ENCODE peak calls at places on chromosome 5, in eight cellular contexts. One of them, this sample, is unnamed.

GRCh38 chr5:57698785-57699184 is 216.2 kb upstream of the ACTBL2 start:
- DNase-seq in A549: peak
- DNase-seq in PC-3: peak
- DNase-seq in AG09309: no peak
- DNase-seq in HFFc6: no peak
- DNase-seq in coronary artery: no peak
- DNase-seq in nephron progenitor cell: no peak
- DNase-seq in foreskin keratinocyte: peak
- DNase-seq in this sample: no peak

GRCh38 chr5:61048534-61048933 is 103.5 kb downstream of the NDUFAF2 start:
- DNase-seq in HFFc6: peak
- DNase-seq in A549: peak
- DNase-seq in foreskin keratinocyte: peak
- DNase-seq in nephron progenitor cell: no peak
- DNase-seq in PC-3: peak
- DNase-seq in coronary artery: no peak
- DNase-seq in AG09309: no peak
- DNase-seq in this sample: no peak

GRCh38 chr5:137453476-137454080 is 45.5 kb downstream of the SPOCK1 start:
- DNase-seq in HFFc6: peak
- DNase-seq in A549: peak
- DNase-seq in foreskin keratinocyte: peak
- DNase-seq in nephron progenitor cell: peak
- DNase-seq in PC-3: peak
- DNase-seq in coronary artery: no peak
- DNase-seq in AG09309: no peak
- DNase-seq in this sample: no peak

GRCh38 chr5:120734033-120734432 is 269.9 kb downstream of the PRR16 start:
- DNase-seq in PC-3: no peak
- DNase-seq in coronary artery: no peak
- DNase-seq in AG09309: no peak
- DNase-seq in HFFc6: no peak
- DNase-seq in nephron progenitor cell: peak
- DNase-seq in foreskin keratinocyte: no peak
- DNase-seq in A549: no peak
- DNase-seq in this sample: no peak

GRCh38 chr5:51378415-51378777 is 4.9 kb upstream of the ISL1 start:
- DNase-seq in HFFc6: no peak
- DNase-seq in PC-3: no peak
- DNase-seq in AG09309: no peak
- DNase-seq in nephron progenitor cell: peak
- DNase-seq in coronary artery: no peak
- DNase-seq in A549: no peak
- DNase-seq in foreskin keratinocyte: peak
- DNase-seq in this sample: no peak

GRCh38 chr5:57445715-57446037 is 36.9 kb downstream of the ACTBL2 start:
- DNase-seq in nephron progenitor cell: no peak
- DNase-seq in AG09309: no peak
- DNase-seq in A549: no peak
- DNase-seq in foreskin keratinocyte: no peak
- DNase-seq in PC-3: no peak
- DNase-seq in HFFc6: no peak
- DNase-seq in coronary artery: no peak
- DNase-seq in this sample: no peak

GRCh38 chr5:81208904-81209303 is 24.2 kb upstream of the CKMT2 start:
- DNase-seq in HFFc6: no peak
- DNase-seq in A549: no peak
- DNase-seq in coronary artery: no peak
- DNase-seq in AG09309: no peak
- DNase-seq in foreskin keratinocyte: peak
- DNase-seq in PC-3: peak
- DNase-seq in nephron progenitor cell: no peak
- DNase-seq in this sample: no peak

GRCh38 chr5:53469946-53470687 is 10.3 kb upstream of the FST start:
- DNase-seq in coronary artery: no peak
- DNase-seq in A549: no peak
- DNase-seq in nephron progenitor cell: no peak
- DNase-seq in PC-3: peak
- DNase-seq in AG09309: no peak
- DNase-seq in foreskin keratinocyte: peak
- DNase-seq in HFFc6: peak
- DNase-seq in this sample: no peak

GRCh38 chr5:150044334-150044681 is 42.0 kb downstream of the CSF1R start:
- DNase-seq in AG09309: no peak
- DNase-seq in foreskin keratinocyte: peak
- DNase-seq in nephron progenitor cell: no peak
- DNase-seq in A549: no peak
- DNase-seq in coronary artery: no peak
- DNase-seq in HFFc6: peak
- DNase-seq in PC-3: peak
- DNase-seq in this sample: no peak

GRCh38 chr5:179601871-179602625 is 21.4 kb downstream of the HNRNPH1 start:
- DNase-seq in nephron progenitor cell: no peak
- DNase-seq in A549: no peak
- DNase-seq in coronary artery: no peak
- DNase-seq in PC-3: no peak
- DNase-seq in AG09309: no peak
- DNase-seq in HFFc6: no peak
- DNase-seq in foreskin keratinocyte: no peak
- DNase-seq in this sample: no peak

GRCh38 chr5:75058986-75059508 is 6.7 kb upstream of the GCNT4 start:
- DNase-seq in PC-3: peak
- DNase-seq in AG09309: no peak
- DNase-seq in A549: no peak
- DNase-seq in coronary artery: no peak
- DNase-seq in nephron progenitor cell: no peak
- DNase-seq in foreskin keratinocyte: no peak
- DNase-seq in HFFc6: no peak
- DNase-seq in this sample: no peak

GRCh38 chr5:75057551-75057950 is 5.2 kb upstream of the GCNT4 start:
- DNase-seq in foreskin keratinocyte: peak
- DNase-seq in PC-3: no peak
- DNase-seq in nephron progenitor cell: no peak
- DNase-seq in HFFc6: peak
- DNase-seq in AG09309: no peak
- DNase-seq in coronary artery: no peak
- DNase-seq in A549: no peak
- DNase-seq in this sample: no peak

GRCh38 chr5:75067434-75067833 is 15.1 kb upstream of the GCNT4 start:
- DNase-seq in coronary artery: no peak
- DNase-seq in A549: no peak
- DNase-seq in foreskin keratinocyte: no peak
- DNase-seq in nephron progenitor cell: no peak
- DNase-seq in AG09309: no peak
- DNase-seq in PC-3: no peak
- DNase-seq in HFFc6: no peak
- DNase-seq in this sample: no peak

GRCh38 chr5:75059887-75060286 is 7.5 kb upstream of the GCNT4 start:
- DNase-seq in foreskin keratinocyte: no peak
- DNase-seq in AG09309: no peak
- DNase-seq in A549: no peak
- DNase-seq in nephron progenitor cell: no peak
- DNase-seq in coronary artery: no peak
- DNase-seq in PC-3: no peak
- DNase-seq in HFFc6: no peak
- DNase-seq in this sample: no peak

DNA sequence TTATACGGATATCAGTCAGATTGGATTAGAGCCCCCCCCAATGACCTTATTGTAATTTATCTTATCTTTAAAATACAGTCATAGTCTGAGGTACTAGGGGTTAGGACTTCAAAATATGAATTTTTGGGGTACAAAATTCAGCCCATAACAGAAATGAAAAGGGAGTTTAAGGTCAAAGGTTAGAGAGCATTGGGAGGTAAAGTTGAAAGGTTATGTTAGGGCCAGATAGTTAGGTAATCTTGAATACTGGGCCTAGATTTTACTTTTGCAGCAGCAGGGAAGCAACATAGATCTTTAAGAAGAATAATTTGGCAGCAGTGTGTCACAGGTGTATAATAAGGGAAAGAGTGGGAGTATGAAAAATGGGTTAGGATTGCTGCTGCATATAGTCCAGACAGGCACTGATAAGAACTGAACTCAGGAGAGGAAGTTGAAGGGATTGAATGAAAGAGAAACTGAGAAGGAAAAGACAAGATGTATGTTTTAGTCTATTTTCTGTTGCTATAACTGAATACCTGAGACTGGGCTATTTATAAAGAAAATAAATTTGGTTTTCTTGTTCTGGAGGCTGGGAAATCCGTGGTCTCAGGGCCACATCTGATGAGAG is 10.7 kb upstream of the GCNT4 start:
- DNase-seq in PC-3: no peak
- DNase-seq in A549: no peak
- DNase-seq in foreskin keratinocyte: no peak
- DNase-seq in coronary artery: no peak
- DNase-seq in nephron progenitor cell: no peak
- DNase-seq in AG09309: no peak
- DNase-seq in HFFc6: no peak
- DNase-seq in this sample: no peak
- TF ChIP-seq CTCF in PC-3: no peak
- TF ChIP-seq CTCF in A549: no peak
- TF ChIP-seq CTCF in foreskin keratinocyte: no peak
- TF ChIP-seq CTCF in coronary artery: no peak
- TF ChIP-seq CTCF in nephron progenitor cell: no peak
- TF ChIP-seq CTCF in AG09309: no peak
- TF ChIP-seq CTCF in HFFc6: no peak
- TF ChIP-seq CTCF in this sample: no peak

GRCh38 chr5:145497041-145497440 is 338.1 kb downstream of the PRELID2 start:
- DNase-seq in foreskin keratinocyte: no peak
- DNase-seq in A549: no peak
- DNase-seq in coronary artery: no peak
- DNase-seq in nephron progenitor cell: no peak
- DNase-seq in PC-3: no peak
- DNase-seq in AG09309: no peak
- DNase-seq in HFFc6: no peak
- DNase-seq in this sample: no peak

GRCh38 chr5:145499483-145499882 is 335.7 kb downstream of the PRELID2 start:
- DNase-seq in coronary artery: no peak
- DNase-seq in HFFc6: peak
- DNase-seq in AG09309: no peak
- DNase-seq in nephron progenitor cell: no peak
- DNase-seq in PC-3: no peak
- DNase-seq in A549: no peak
- DNase-seq in foreskin keratinocyte: no peak
- DNase-seq in this sample: no peak

GRCh38 chr5:145493435-145493834 is 341.7 kb downstream of the PRELID2 start:
- DNase-seq in AG09309: no peak
- DNase-seq in A549: no peak
- DNase-seq in foreskin keratinocyte: no peak
- DNase-seq in coronary artery: no peak
- DNase-seq in HFFc6: no peak
- DNase-seq in PC-3: no peak
- DNase-seq in nephron progenitor cell: no peak
- DNase-seq in this sample: no peak

GRCh38 chr5:145495171-145495570 is 340.0 kb downstream of the PRELID2 start:
- DNase-seq in coronary artery: no peak
- DNase-seq in foreskin keratinocyte: no peak
- DNase-seq in AG09309: no peak
- DNase-seq in PC-3: no peak
- DNase-seq in HFFc6: no peak
- DNase-seq in nephron progenitor cell: no peak
- DNase-seq in A549: no peak
- DNase-seq in this sample: no peak

GRCh38 chr5:145495741-145496140 is 339.4 kb downstream of the PRELID2 start:
- DNase-seq in coronary artery: no peak
- DNase-seq in nephron progenitor cell: no peak
- DNase-seq in HFFc6: peak
- DNase-seq in PC-3: peak
- DNase-seq in AG09309: peak
- DNase-seq in A549: peak
- DNase-seq in foreskin keratinocyte: peak
- DNase-seq in this sample: no peak
- TF ChIP-seq CTCF in coronary artery: no peak
- TF ChIP-seq CTCF in nephron progenitor cell: no peak
- TF ChIP-seq CTCF in HFFc6: no peak
- TF ChIP-seq CTCF in PC-3: no peak
- TF ChIP-seq CTCF in AG09309: no peak
- TF ChIP-seq CTCF in A549: no peak
- TF ChIP-seq CTCF in foreskin keratinocyte: no peak
- TF ChIP-seq CTCF in this sample: no peak

GRCh38 chr5:123217183-123217582 is 128.1 kb downstream of the PRDM6 start:
- DNase-seq in foreskin keratinocyte: no peak
- DNase-seq in A549: no peak
- DNase-seq in PC-3: no peak
- DNase-seq in AG09309: no peak
- DNase-seq in coronary artery: no peak
- DNase-seq in HFFc6: no peak
- DNase-seq in nephron progenitor cell: no peak
- DNase-seq in this sample: no peak

GRCh38 chr5:123214193-123214592 is 125.2 kb downstream of the PRDM6 start:
- DNase-seq in PC-3: no peak
- DNase-seq in foreskin keratinocyte: no peak
- DNase-seq in coronary artery: no peak
- DNase-seq in AG09309: no peak
- DNase-seq in A549: no peak
- DNase-seq in HFFc6: no peak
- DNase-seq in nephron progenitor cell: no peak
- DNase-seq in this sample: no peak

GRCh38 chr5:123211084-123211483 is 122.0 kb downstream of the PRDM6 start:
- DNase-seq in PC-3: no peak
- DNase-seq in AG09309: no peak
- DNase-seq in coronary artery: no peak
- DNase-seq in A549: no peak
- DNase-seq in HFFc6: no peak
- DNase-seq in foreskin keratinocyte: peak
- DNase-seq in nephron progenitor cell: no peak
- DNase-seq in this sample: no peak

GRCh38 chr5:123220616-123221146 is 131.6 kb downstream of the PRDM6 start:
- DNase-seq in PC-3: no peak
- DNase-seq in foreskin keratinocyte: no peak
- DNase-seq in coronary artery: no peak
- DNase-seq in A549: no peak
- DNase-seq in nephron progenitor cell: no peak
- DNase-seq in AG09309: no peak
- DNase-seq in HFFc6: no peak
- DNase-seq in this sample: no peak

GRCh38 chr5:123215929-123216702 is 127.1 kb downstream of the PRDM6 start:
- DNase-seq in A549: peak
- DNase-seq in coronary artery: no peak
- DNase-seq in HFFc6: no peak
- DNase-seq in foreskin keratinocyte: no peak
- DNase-seq in nephron progenitor cell: no peak
- DNase-seq in AG09309: no peak
- DNase-seq in PC-3: no peak
- DNase-seq in this sample: no peak
- TF ChIP-seq CTCF in A549: peak
- TF ChIP-seq CTCF in coronary artery: no peak
- TF ChIP-seq CTCF in HFFc6: no peak
- TF ChIP-seq CTCF in foreskin keratinocyte: no peak
- TF ChIP-seq CTCF in nephron progenitor cell: no peak
- TF ChIP-seq CTCF in AG09309: no peak
- TF ChIP-seq CTCF in PC-3: no peak
- TF ChIP-seq CTCF in this sample: no peak

GRCh38 chr5:170886210-170886894 is 24.5 kb downstream of the RANBP17 start:
- DNase-seq in nephron progenitor cell: no peak
- DNase-seq in foreskin keratinocyte: no peak
- DNase-seq in AG09309: no peak
- DNase-seq in HFFc6: no peak
- DNase-seq in A549: no peak
- DNase-seq in PC-3: no peak
- DNase-seq in coronary artery: no peak
- DNase-seq in this sample: no peak

GRCh38 chr5:170896779-170897178 is 35.0 kb downstream of the RANBP17 start:
- DNase-seq in HFFc6: no peak
- DNase-seq in PC-3: peak
- DNase-seq in nephron progenitor cell: peak
- DNase-seq in AG09309: no peak
- DNase-seq in foreskin keratinocyte: no peak
- DNase-seq in A549: peak
- DNase-seq in coronary artery: no peak
- DNase-seq in this sample: no peak

GRCh38 chr5:170892201-170892600 is 30.4 kb downstream of the RANBP17 start:
- DNase-seq in AG09309: no peak
- DNase-seq in coronary artery: no peak
- DNase-seq in foreskin keratinocyte: no peak
- DNase-seq in A549: no peak
- DNase-seq in nephron progenitor cell: no peak
- DNase-seq in HFFc6: peak
- DNase-seq in PC-3: peak
- DNase-seq in this sample: no peak
- TF ChIP-seq CTCF in AG09309: no peak
- TF ChIP-seq CTCF in coronary artery: no peak
- TF ChIP-seq CTCF in foreskin keratinocyte: no peak
- TF ChIP-seq CTCF in A549: no peak
- TF ChIP-seq CTCF in nephron progenitor cell: no peak
- TF ChIP-seq CTCF in HFFc6: no peak
- TF ChIP-seq CTCF in PC-3: no peak
- TF ChIP-seq CTCF in this sample: no peak